ENCODE peak calls at places on chromosomes 11 and 22, in four cellular contexts. A is ACHN; O is CD8-positive, alpha-beta T cell; N is germinal center. Z is an unnamed sample.

GRCh38 chr11:78041843-78042455 is 18.9 kb upstream of the KCTD14 start:
- DNase-seq in A (no peak), O (no peak), N (no peak), Z (no peak)

GRCh38 chr11:2512431-2513407 is 67.9 kb downstream of the KCNQ1 start:
- DNase-seq in A (no peak), O (peak), N (peak), Z (no peak)

GRCh38 chr11:1291295-1292017 is 18.0 kb downstream of the TOLLIP start:
- DNase-seq in A (no peak), O (no peak), N (no peak), Z (no peak)

GRCh38 chr22:47802446-47802845 is 1040.0 kb downstream of the TBC1D22A start:
- DNase-seq in A (no peak), O (peak), N (no peak), Z (no peak)

GRCh38 chr11:47908198-47908597 is 60.0 kb upstream of the NUP160 start:
- DNase-seq in A (no peak), O (no peak), N (no peak), Z (no peak)

GRCh38 chr11:129320485-129320884 is 55.2 kb upstream of the BARX2 start:
- DNase-seq in A (no peak), O (no peak), N (no peak), Z (no peak)

GRCh38 chr22:27820896-27821866 is 19.6 kb upstream of the MN1 start:
- DNase-seq in A (no peak), O (no peak), N (no peak), Z (no peak)

GRCh38 chr22:41252365-41252764 is 11.6 kb upstream of the CHADL start:
- DNase-seq in A (no peak), O (no peak), N (no peak), Z (no peak)

GRCh38 chr11:90251599-90251998 is 28.8 kb upstream of the CHORDC1 start:
- DNase-seq in A (no peak), O (no peak), N (no peak), Z (no peak)

GRCh38 chr22:38016182-38017078 is 32.1 kb upstream of the SOX10 start:
- DNase-seq in A (no peak), O (no peak), N (no peak), Z (no peak)

GRCh38 chr11:134036484-134037092 is 32.3 kb upstream of the JAM3 start:
- DNase-seq in A (no peak), O (peak), N (no peak), Z (no peak)

GRCh38 chr22:37972527-37972926 is 11.8 kb downstream of the SOX10 start:
- DNase-seq in A (no peak), O (no peak), N (no peak), Z (no peak)

GRCh38 chr11:46361283-46362145 is 14.3 kb downstream of the DGKZ start:
- DNase-seq in A (no peak), O (peak), N (peak), Z (peak)

GRCh38 chr22:23113067-23113846 is 28.5 kb downstream of the RSPH14 start:
- DNase-seq in A (no peak), O (no peak), N (no peak), Z (no peak)

GRCh38 chr11:93570759-93571413 is 27.7 kb upstream of the SMCO4 start:
- DNase-seq in A (peak), O (no peak), N (no peak), Z (no peak)

GRCh38 chr11:10876168-10876567 is 18.3 kb upstream of the ZBED5 start:
- DNase-seq in A (no peak), O (no peak), N (no peak), Z (no peak)

GRCh38 chr11:44454686-44455085 is 110.8 kb upstream of the CD82 start:
- DNase-seq in A (no peak), O (no peak), N (no peak), Z (no peak)

GRCh38 chr22:19510919-19511341 is 13.3 kb downstream of the CLDN5 start:
- DNase-seq in A (no peak), O (no peak), N (no peak), Z (no peak)

GRCh38 chr11:125148011-125148410 is 16.5 kb upstream of the PKNOX2 start:
- DNase-seq in A (no peak), O (no peak), N (no peak), Z (no peak)

GRCh38 chr11:72569966-72570892 is 104.0 kb downstream of the PDE2A start:
- DNase-seq in A (peak), O (no peak), N (no peak), Z (no peak)

GRCh38 chr22:43830931-43831560 is 18.9 kb upstream of the EFCAB6 start:
- DNase-seq in A (no peak), O (no peak), N (no peak), Z (no peak)

GRCh38 chr11:46075928-46076327 is 45.3 kb downstream of the PHF21A start:
- DNase-seq in A (no peak), O (no peak), N (no peak), Z (no peak)

GRCh38 chr11:76667271-76667818 is 3.2 kb downstream of the LRRC32 start:
- DNase-seq in A (no peak), O (no peak), N (no peak), Z (peak)

GRCh38 chr22:19041403-19042074 is 80.7 kb downstream of the DGCR2 start:
- DNase-seq in A (no peak), O (no peak), N (no peak), Z (no peak)

GRCh38 chr22:19122752-19123492 is 710 bp upstream of the DGCR2 start:
- DNase-seq in A (no peak), O (no peak), N (no peak), Z (no peak)

GRCh38 chr11:3134651-3135490 is 30.2 kb downstream of the OSBPL5 start:
- DNase-seq in A (no peak), O (no peak), N (no peak), Z (no peak)

GRCh38 chr11:86551693-86552092 is 120.7 kb downstream of the ME3 start:
- DNase-seq in A (peak), O (no peak), N (no peak), Z (no peak)

GRCh38 chr11:44805596-44805995 is 78.8 kb downstream of the TSPAN18 start:
- DNase-seq in A (peak), O (no peak), N (no peak), Z (no peak)

GRCh38 chr11:69447786-69448185 is 33.7 kb upstream of the LINC01488 start:
- DNase-seq in A (no peak), O (no peak), N (no peak), Z (no peak)

GRCh38 chr22:34696557-34696956 is 369.4 kb upstream of the ISX start:
- DNase-seq in A (peak), O (no peak), N (no peak), Z (no peak)

GRCh38 chr11:31262761-31263160 is 106.8 kb downstream of the DCDC1 start:
- DNase-seq in A (peak), O (no peak), N (no peak), Z (no peak)

GRCh38 chr11:132872223-132872622 is 660.1 kb downstream of the OPCML start:
- DNase-seq in A (no peak), O (no peak), N (no peak), Z (no peak)

GRCh38 chr11:91296628-91297027 is 928.0 kb upstream of the FAT3 start:
- DNase-seq in A (no peak), O (no peak), N (no peak), Z (no peak)

GRCh38 chr11:67158241-67158640 is 39.2 kb downstream of the KDM2A start:
- DNase-seq in A (no peak), O (no peak), N (no peak), Z (no peak)

GRCh38 chr11:65036931-65037330 is 4.1 kb upstream of the SAC3D1 start:
- DNase-seq in A (no peak), O (no peak), N (no peak), Z (no peak)

GRCh38 chr22:25492950-25493790 is 71.3 kb upstream of the GRK3 start:
- DNase-seq in A (no peak), O (no peak), N (no peak), Z (no peak)

GRCh38 chr11:14902650-14903350 is 10.8 kb upstream of the CYP2R1 start:
- DNase-seq in A (peak), O (no peak), N (no peak), Z (no peak)

Z was measured in naive B cell.